ENCODE peak calls at places on chromosomes 5 and 9, in six cellular contexts. T is posterior cingulate gyrus, M is iris pigment epithelial cell, H is A549, O is germinal center, N is right atrium auricular region. Q is an unnamed sample.

GRCh38 chr9:128946945-128947422 is 419 bp downstream of the DOLK start:
- DNase-seq in H (peak), T (peak), O (peak), N (no peak), M (peak), Q (no peak)

GRCh38 chr9:27861887-27862286 is 288.6 kb upstream of the C9orf72 start:
- DNase-seq in M (peak), N (no peak), T (no peak), O (no peak), H (no peak), Q (no peak)

GRCh38 chr9:34549407-34549732 is 26.6 kb upstream of the ENHO start:
- DNase-seq in N (peak), M (no peak), H (no peak), T (no peak), O (no peak), Q (no peak)

GRCh38 chr9:18129809-18130334 is 344.1 kb upstream of the ADAMTSL1 start:
- DNase-seq in T (no peak), N (no peak), O (no peak), H (no peak), M (no peak), Q (no peak)

GRCh38 chr5:84290161-84290560 is 94.5 kb downstream of the EDIL3 start:
- DNase-seq in T (no peak), N (no peak), H (peak), M (peak), O (no peak), Q (no peak)

GRCh38 chr9:103804077-103804735 is 289.9 kb upstream of the SMC2 start:
- DNase-seq in N (no peak), M (peak), O (no peak), H (peak), T (no peak), Q (no peak)

GRCh38 chr9:89814340-89815040 is 209.7 kb downstream of the GADD45G start:
- DNase-seq in H (no peak), N (peak), M (peak), O (no peak), T (no peak), Q (no peak)

GRCh38 chr9:127165096-127165495 is 42.7 kb upstream of the ANGPTL2 start:
- DNase-seq in T (no peak), M (no peak), N (no peak), H (no peak), O (no peak), Q (no peak)

GRCh38 chr9:20624201-20625002 is 2.1 kb upstream of the MLLT3 start:
- DNase-seq in H (peak), M (peak), T (no peak), N (peak), O (peak), Q (peak)

GRCh38 chr5:161546463-161547301 is at the start of gene GABRB2:
- DNase-seq in H (peak), M (peak), N (peak), T (peak), O (peak), Q (no peak)

GRCh38 chr9:130189840-130190239 is 17.6 kb downstream of the NCS1 start:
- DNase-seq in H (no peak), M (peak), T (no peak), N (no peak), O (no peak), Q (no peak)

GRCh38 chr5:93035194-93035593 is 545.8 kb downstream of the NR2F1-AS1 start:
- DNase-seq in O (no peak), H (no peak), N (no peak), M (peak), T (no peak), Q (no peak)

GRCh38 chr9:114830546-114830945 is 24.7 kb upstream of the TNFSF15 start:
- DNase-seq in O (no peak), T (no peak), H (no peak), N (no peak), M (no peak), Q (no peak)

GRCh38 chr9:126398403-126399058 is 71.9 kb downstream of the MVB12B start:
- DNase-seq in N (peak), H (peak), M (peak), T (peak), O (peak), Q (no peak)

GRCh38 chr9:132404228-132404881 is 2.3 kb downstream of the TTF1 start:
- DNase-seq in N (no peak), T (no peak), M (peak), O (no peak), H (no peak), Q (no peak)

GRCh38 chr5:177483994-177484901 is 10.8 kb upstream of the DBN1 start:
- DNase-seq in M (no peak), O (no peak), N (no peak), T (no peak), H (no peak), Q (no peak)

GRCh38 chr5:19676895-19677294 is 311.1 kb downstream of the CDH18 start:
- DNase-seq in T (no peak), H (no peak), N (no peak), O (no peak), M (peak), Q (no peak)

GRCh38 chr5:156411-157072 is 34.8 kb upstream of the LRRC14B start:
- DNase-seq in N (no peak), O (no peak), H (no peak), M (no peak), T (no peak), Q (no peak)

GRCh38 chr5:78162253-78162862 is 132.1 kb downstream of the AP3B1 start:
- DNase-seq in H (peak), M (peak), T (no peak), O (peak), N (no peak), Q (no peak)

GRCh38 chr5:35354751-35355150 is 124.5 kb upstream of the PRLR start:
- DNase-seq in N (no peak), H (no peak), O (no peak), T (no peak), M (no peak), Q (no peak)

GRCh38 chr5:81679885-81680284 is 71.0 kb downstream of the SSBP2 start:
- DNase-seq in N (no peak), O (no peak), T (no peak), H (no peak), M (no peak), Q (no peak)

GRCh38 chr5:8906303-8906967 is 639.4 kb downstream of the SEMA5A start:
- DNase-seq in O (no peak), N (no peak), T (no peak), M (peak), H (peak), Q (no peak)

GRCh38 chr9:127129073-127129717 is 6.8 kb upstream of the ANGPTL2 start:
- DNase-seq in M (no peak), H (no peak), T (no peak), O (no peak), N (no peak), Q (no peak)

GRCh38 chr5:142645456-142645855 is 40.4 kb downstream of the FGF1 start:
- DNase-seq in O (no peak), M (no peak), T (no peak), N (no peak), H (no peak), Q (no peak)

GRCh38 chr9:136691316-136692189 is 4.3 kb upstream of the AGPAT2 start:
- DNase-seq in O (no peak), H (no peak), T (no peak), N (no peak), M (no peak), Q (no peak)

GRCh38 chr9:136186386-136186785 is 18.5 kb downstream of the LHX3 start:
- DNase-seq in T (no peak), H (no peak), N (no peak), M (no peak), O (no peak), Q (no peak)